ENCODE peak calls at places on chromosome 15, in eight cellular contexts. A is fibroblast of lung; J is IMR-90; W is cardiac muscle cell; R is ovary; E is spleen; G is CD8-positive, alpha-beta memory T cell; F is GM23248. S is an unnamed sample.

GRCh38 chr15:85133709-85134108 is 152.1 kb downstream of the PDE8A start:
- DNase-seq in A (no peak), R (no peak), W (no peak), F (no peak), E (no peak), J (no peak), G (no peak), S (no peak)

GRCh38 chr15:75782926-75783325 is 60.3 kb upstream of the UBE2Q2 start:
- DNase-seq in J (no peak), E (no peak), R (no peak), W (no peak), G (no peak), A (no peak), F (no peak), S (no peak)

GRCh38 chr15:72911658-72912057 is 128.1 kb upstream of the ADPGK start:
- DNase-seq in G (no peak), R (no peak), A (no peak), W (no peak), E (no peak), F (no peak), J (no peak), S (no peak)

GRCh38 chr15:75712668-75713337 is at the start of gene CSPG4:
- DNase-seq in R (peak; percentile 69), F (peak; percentile 90), G (no peak), J (peak; percentile 73), E (no peak), A (peak; percentile 71), W (peak; percentile 76), S (no peak)

GRCh38 chr15:67067161-67067853 is 1.9 kb downstream of the SMAD3 start:
- DNase-seq in J (peak; percentile 39), E (no peak), R (no peak), W (no peak), A (peak; percentile 59), G (no peak), F (peak; percentile 64), S (no peak)

GRCh38 chr15:57272770-57273357 is 103.4 kb upstream of the CGNL1 start:
- DNase-seq in G (no peak), A (no peak), W (no peak), F (no peak), E (no peak), J (no peak), R (no peak), S (no peak)

GRCh38 chr15:76903251-76903681 is 1.9 kb downstream of the SCAPER start:
- DNase-seq in J (peak; percentile 78), E (no peak), R (no peak), W (peak; percentile 46), A (peak; percentile 47), F (peak; percentile 54), G (no peak), S (no peak)

GRCh38 chr15:39939487-39940452 is 5.9 kb downstream of the EIF2AK4 start:
- DNase-seq in R (no peak), G (no peak), E (no peak), J (no peak), A (no peak), W (no peak), F (peak; percentile 32), S (no peak)

GRCh38 chr15:100780208-100780800 is 99.3 kb upstream of the ALDH1A3 start:
- DNase-seq in A (no peak), R (no peak), E (no peak), J (no peak), G (no peak), F (no peak), W (no peak), S (no peak)

GRCh38 chr15:44801368-44801767 is 65.0 kb downstream of the TRIM69 start:
- DNase-seq in E (no peak), G (no peak), R (no peak), W (peak; percentile 55), F (no peak), J (no peak), A (peak; percentile 14), S (no peak)

GRCh38 chr15:85351965-85352364 is 28.4 kb upstream of the AKAP13 start:
- DNase-seq in R (no peak), A (no peak), W (no peak), F (no peak), E (no peak), G (no peak), J (no peak), S (no peak)

GRCh38 chr15:47384316-47384715 is 333.0 kb upstream of the SEMA6D start:
- DNase-seq in R (peak; percentile 39), E (no peak), W (peak; percentile 96), J (peak; percentile 96), A (peak; percentile 96), F (peak; percentile 82), G (no peak), S (no peak)

GRCh38 chr15:78650022-78650421 is 9.0 kb upstream of the CHRNB4 start:
- DNase-seq in J (no peak), R (no peak), W (no peak), A (no peak), G (no peak), F (no peak), E (no peak), S (no peak)

GRCh38 chr15:68199340-68199739 is 5.8 kb downstream of the CALML4 start:
- DNase-seq in F (no peak), W (no peak), E (no peak), G (no peak), R (no peak), J (no peak), A (no peak), S (no peak)

GRCh38 chr15:31236184-31237041 is 90.2 kb upstream of the KLF13 start:
- DNase-seq in F (peak; percentile 96), W (peak; percentile 98), R (peak; percentile 80), J (peak; percentile 94), G (no peak), E (peak; percentile 61), A (peak; percentile 98), S (no peak)

GRCh38 chr15:80580107-80580506 is 115.0 kb upstream of the ABHD17C start:
- DNase-seq in J (peak; percentile 80), A (no peak), E (peak; percentile 33), G (no peak), W (peak; percentile 75), R (no peak), F (peak; percentile 79), S (no peak)

GRCh38 chr15:40843885-40844542 is at the start of gene SPINT1:
- DNase-seq in G (no peak), F (peak; percentile 41), A (no peak), W (no peak), E (no peak), J (no peak), R (no peak), S (no peak)

GRCh38 chr15:57345584-57345983 is 30.7 kb upstream of the CGNL1 start:
- DNase-seq in R (no peak), G (no peak), F (no peak), E (no peak), J (no peak), W (peak; percentile 40), A (no peak), S (no peak)

GRCh38 chr15:24878153-24878552 is 76.6 kb upstream of the SNRPN start:
- DNase-seq in G (no peak), J (peak; percentile 61), R (peak; percentile 12), W (peak; percentile 27), F (peak; percentile 52), A (peak; percentile 70), E (no peak), S (no peak)
- H3K9me3 ChIP-seq in G (no peaks in the 10 kb centered on the region), J (peaks cover 2% of the 10 kb centered on the region), R (no peaks in the 10 kb centered on the region), W (no peaks in the 10 kb centered on the region), F (no peaks in the 10 kb centered on the region), A (no peaks in the 10 kb centered on the region), E (peaks cover 54% of the 10 kb centered on the region), S (peaks cover 16% of the 10 kb centered on the region)

GRCh38 chr15:46077220-46077619 is 442.4 kb downstream of the SQOR start:
- DNase-seq in W (no peak), E (no peak), G (no peak), J (no peak), F (no peak), R (no peak), A (no peak), S (no peak)
- H3K27ac ChIP-seq in W (no peak overlapping the region), E (no peak overlapping the region), G (no peak overlapping the region), J (no peak overlapping the region), F (no peak overlapping the region), R (no peak overlapping the region), A (no peak overlapping the region), S (no peak overlapping the region)

DNA sequence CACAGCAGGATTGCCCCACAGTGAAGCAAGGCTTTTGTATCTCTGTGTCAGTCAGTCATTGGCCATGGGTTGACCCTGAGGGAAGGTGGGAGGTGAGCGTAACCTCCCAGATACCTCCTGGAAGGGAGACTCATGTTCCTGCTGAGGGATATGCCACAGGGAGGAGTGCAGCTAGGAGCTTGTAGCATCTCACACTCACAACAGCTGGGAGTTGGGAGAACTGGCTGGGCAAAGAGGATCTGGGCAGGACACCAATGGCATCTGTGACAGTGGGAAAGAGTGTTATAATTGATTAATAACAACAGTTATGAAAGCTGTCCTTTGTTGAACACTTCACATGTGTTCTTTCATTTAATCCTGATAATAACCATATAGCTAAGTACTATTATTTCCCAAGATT is 171.0 kb downstream of the TLE3 start:
- DNase-seq in R (no peak), E (no peak), A (no peak), G (no peak), F (no peak), J (no peak), W (no peak), S (no peak)
- H3K9me3 ChIP-seq in R (no peaks in the 10 kb centered on the region), E (peaks cover 28% of the 10 kb centered on the region), A (no peaks in the 10 kb centered on the region), G (peaks cover 10% of the 10 kb centered on the region), F (no peaks in the 10 kb centered on the region), J (peaks cover 26% of the 10 kb centered on the region), W (no peaks in the 10 kb centered on the region), S (peaks cover 9% of the 10 kb centered on the region)

GRCh38 chr15:88618686-88619085 is 2.5 kb upstream of the AEN start:
- DNase-seq in W (no peak), J (no peak), A (no peak), R (no peak), G (no peak), F (no peak), E (no peak), S (no peak)

GRCh38 chr15:88615303-88616107 is 5.6 kb upstream of the AEN start:
- DNase-seq in F (no peak), E (no peak), J (no peak), W (no peak), R (no peak), G (no peak), A (no peak), S (no peak)

GRCh38 chr15:88617790-88618189 is 3.4 kb upstream of the AEN start:
- DNase-seq in F (no peak), A (no peak), W (no peak), R (no peak), G (no peak), E (no peak), J (no peak), S (no peak)

GRCh38 chr15:88616240-88616639 is 4.9 kb upstream of the AEN start:
- DNase-seq in A (no peak), J (no peak), E (no peak), R (no peak), G (no peak), F (no peak), W (no peak), S (no peak)

DNA sequence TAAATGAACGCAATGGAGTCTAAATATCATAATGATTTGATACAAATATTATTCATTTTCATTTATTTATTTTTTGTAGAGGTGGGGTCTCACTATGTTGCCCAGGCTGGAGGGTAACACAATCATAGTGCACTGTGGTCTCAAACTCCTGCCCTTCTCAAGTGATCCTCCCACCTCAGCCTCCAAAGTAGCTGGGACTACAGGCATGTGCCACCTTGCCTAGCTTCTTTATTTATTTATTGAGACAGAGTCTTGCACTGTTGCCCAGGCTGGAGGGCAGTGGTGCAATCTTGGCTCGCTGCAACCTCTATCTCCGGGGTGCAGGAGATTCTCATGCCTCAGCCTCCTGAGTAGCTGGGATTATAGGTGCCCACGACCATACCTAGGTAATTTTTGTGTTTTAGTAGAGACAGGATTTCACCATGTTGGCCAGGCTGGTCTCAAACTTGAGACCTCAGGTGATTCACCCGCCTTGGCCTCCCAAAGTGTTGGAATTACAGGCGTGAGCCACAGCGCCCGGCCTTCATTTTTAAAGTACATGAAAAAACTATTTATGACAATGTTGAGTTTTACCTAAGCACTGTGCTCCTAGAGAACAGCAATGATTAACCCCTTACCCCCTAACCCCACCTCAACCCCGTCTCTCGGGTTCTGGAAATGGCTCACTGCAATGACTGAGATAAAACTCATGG is 4.0 kb upstream of the AEN start:
- DNase-seq in A (no peak), W (no peak), E (no peak), J (no peak), F (no peak), G (no peak), R (no peak), S (no peak)
- H3K27ac ChIP-seq in A (no peak overlapping the region), W (no peak overlapping the region), E (no peak overlapping the region), J (no peak overlapping the region), F (no peak overlapping the region), G (no peak overlapping the region), R (no peak overlapping the region), S (no peak overlapping the region)